ENCODE peak calls at places on chromosomes 2 and 18, in seven cellular contexts. Z is RWPE2, C is ecto neural progenitor cell, N is activated T-cell treated with anti-CD3 and anti-CD28 coated beads for 1 hour, H is HTR-8/SVneo, X is LoVo, G is activated gamma-delta T cell treated with Interleukin-2 at 50 U/mL for 16 hours. J is an unnamed sample.

GRCh38 chr18:3998698-3999333 is 456.3 kb downstream of the DLGAP1 start:
- DNase-seq in Z (no peak), C (no peak), N (no peak), H (peak; percentile 17), X (peak; percentile 22), G (no peak), J (peak; percentile 30)

GRCh38 chr2:135820003-135820618 is 16.9 kb downstream of the LCT start:
- DNase-seq in Z (no peak), C (no peak), N (peak; percentile 48), H (peak; percentile 40), X (no peak), G (peak; percentile 73), J (no peak)

GRCh38 chr18:68962623-68963022 is 164.7 kb downstream of the CCDC102B start:
- DNase-seq in Z (no peak), C (no peak), N (no peak), H (no peak), X (no peak), G (no peak), J (no peak)

GRCh38 chr2:149184994-149185393 is 145.4 kb upstream of the LYPD6 start:
- DNase-seq in Z (no peak), C (no peak), N (no peak), H (no peak), X (no peak), G (no peak), J (no peak)

GRCh38 chr18:57806891-57807280 is 3.8 kb upstream of the ATP8B1 start:
- DNase-seq in Z (no peak), C (no peak), N (no peak), H (peak; percentile 28), X (peak; percentile 36), G (no peak), J (peak; percentile 31)

GRCh38 chr2:191202209-191202721 is 42.9 kb upstream of the MYO1B start:
- DNase-seq in Z (no peak), C (no peak), N (no peak), H (peak; percentile 40), X (no peak), G (no peak), J (no peak)

GRCh38 chr2:192286093-192286701 is 91.5 kb upstream of the TMEFF2 start:
- DNase-seq in Z (no peak), C (no peak), N (no peak), H (peak; percentile 24), X (peak; percentile 5), G (no peak), J (peak; percentile 11)

GRCh38 chr2:49050265-49050664 is 104.0 kb downstream of the FSHR start:
- DNase-seq in Z (no peak), C (no peak), N (no peak), H (no peak), X (no peak), G (no peak), J (no peak)

GRCh38 chr2:64987963-64988419 is 1.2 kb upstream of the SLC1A4 start:
- DNase-seq in Z (no peak), C (no peak), N (no peak), H (no peak), X (no peak), G (no peak), J (no peak)

GRCh38 chr2:28768422-28768821 is 16.8 kb downstream of the PPP1CB start:
- DNase-seq in Z (no peak), C (no peak), N (no peak), H (no peak), X (no peak), G (no peak), J (no peak)

GRCh38 chr18:47417807-47418206 is 166.3 kb upstream of the SKOR2 start:
- DNase-seq in Z (no peak), C (no peak), N (no peak), H (no peak), X (no peak), G (no peak), J (no peak)

GRCh38 chr2:9201185-9201891 is 5.3 kb upstream of the ASAP2 start:
- DNase-seq in Z (no peak), C (no peak), N (no peak), H (peak; percentile 48), X (no peak), G (no peak), J (no peak)

GRCh38 chr18:72762505-72763122 is 105.2 kb downstream of the NETO1 start:
- DNase-seq in Z (no peak), C (no peak), N (no peak), H (peak; percentile 10), X (peak; percentile 68), G (no peak), J (peak; percentile 46)

GRCh38 chr2:118841828-118842461 is 5.5 kb downstream of the EN1 start:
- DNase-seq in Z (no peak), C (no peak), N (no peak), H (no peak), X (no peak), G (no peak), J (no peak)

GRCh38 chr2:28716265-28716865 is 35.3 kb upstream of the PPP1CB start:
- DNase-seq in Z (no peak), C (no peak), N (no peak), H (peak; percentile 84), X (peak; percentile 62), G (no peak), J (peak; percentile 86)

GRCh38 chr2:236341721-236342120 is 77.5 kb upstream of the ASB18 start:
- DNase-seq in Z (no peak), C (peak; percentile 38), N (no peak), H (no peak), X (no peak), G (no peak), J (no peak)

GRCh38 chr2:45952591-45952990 is 301.1 kb downstream of the PRKCE start:
- DNase-seq in Z (no peak), C (no peak), N (no peak), H (no peak), X (no peak), G (no peak), J (no peak)

GRCh38 chr2:142128105-142128504 is 2.7 kb downstream of the LRP1B start:
- DNase-seq in Z (no peak), C (no peak), N (no peak), H (no peak), X (no peak), G (no peak), J (no peak)

GRCh38 chr2:199148076-199148845 is 309.5 kb downstream of the SATB2 start:
- DNase-seq in Z (no peak), C (no peak), N (no peak), H (no peak), X (no peak), G (no peak), J (no peak)

GRCh38 chr2:18346364-18346763 is 214.1 kb downstream of the RDH14 start:
- DNase-seq in Z (no peak), C (no peak), N (no peak), H (no peak), X (no peak), G (no peak), J (peak; percentile 61)